ENCODE peak calls at places on chromosomes 16 and 17, in eight cellular contexts. K, S, M, C, G, R, I and F are unnamed samples.

GRCh38 chr16:79662122-79662521 is 61.6 kb upstream of the MAF start:
- DNase-seq in K (no peak), S (no peak), M (no peak), C (no peak), G (no peak), R (no peak), I (no peak), F (no peak)

GRCh38 chr16:52545157-52545543 is 1.8 kb downstream of the TOX3 start:
- DNase-seq in K (no peak), S (no peak), M (no peak), C (no peak), G (no peak), R (no peak), I (no peak), F (no peak)

GRCh38 chr17:71202449-71202848 is 918.4 kb upstream of the SOX9 start:
- DNase-seq in K (no peak), S (no peak), M (no peak), C (no peak), G (no peak), R (no peak), I (no peak), F (no peak)

GRCh38 chr16:85231959-85232358 is 119.7 kb upstream of the CIBAR2 start:
- DNase-seq in K (no peak), S (no peak), M (no peak), C (no peak), G (no peak), R (no peak), I (no peak), F (no peak)

GRCh38 chr17:68011199-68011665 is 15.0 kb upstream of the C17orf58 start:
- DNase-seq in K (no peak), S (no peak), M (peak), C (peak), G (peak), R (no peak), I (peak), F (peak)

GRCh38 chr17:74449306-74449705 is 17.1 kb upstream of the CD300A start:
- DNase-seq in K (no peak), S (no peak), M (no peak), C (no peak), G (no peak), R (no peak), I (no peak), F (no peak)

GRCh38 chr17:66304304-66305174 is 2.1 kb downstream of the PRKCA start:
- DNase-seq in K (no peak), S (no peak), M (peak), C (no peak), G (no peak), R (no peak), I (no peak), F (peak)

GRCh38 chr17:78839173-78839761 is 1.3 kb downstream of the USP36 start:
- DNase-seq in K (no peak), S (peak), M (peak), C (peak), G (no peak), R (no peak), I (no peak), F (no peak)

GRCh38 chr16:64094992-64095579 is 1026.8 kb downstream of the CDH11 start:
- DNase-seq in K (no peak), S (no peak), M (no peak), C (no peak), G (no peak), R (no peak), I (no peak), F (no peak)

GRCh38 chr17:7465481-7466275 is 13.8 kb downstream of the ZBTB4 start:
- DNase-seq in K (no peak), S (no peak), M (no peak), C (no peak), G (no peak), R (peak), I (no peak), F (no peak)

GRCh38 chr17:48612456-48612853 is 1.6 kb upstream of the HOXB7 start:
- DNase-seq in K (no peak), S (no peak), M (no peak), C (peak), G (no peak), R (no peak), I (no peak), F (no peak)

GRCh38 chr16:89053725-89054029 is 40.0 kb upstream of the ACSF3 start:
- DNase-seq in K (no peak), S (no peak), M (no peak), C (no peak), G (no peak), R (peak), I (no peak), F (no peak)

GRCh38 chr16:66052745-66053144 is 313.7 kb upstream of the CDH5 start:
- DNase-seq in K (no peak), S (no peak), M (no peak), C (no peak), G (no peak), R (no peak), I (no peak), F (no peak)

GRCh38 chr17:3965123-3965800 is 1.0 kb upstream of the ATP2A3 start:
- DNase-seq in K (peak), S (no peak), M (peak), C (peak), G (peak), R (no peak), I (peak), F (peak)

GRCh38 chr16:81737885-81738536 is 41.1 kb upstream of the PLCG2 start:
- DNase-seq in K (peak), S (peak), M (peak), C (peak), G (peak), R (no peak), I (peak), F (peak)

GRCh38 chr16:28086496-28087139 is 23.1 kb upstream of the GSG1L start:
- DNase-seq in K (no peak), S (no peak), M (no peak), C (no peak), G (no peak), R (no peak), I (no peak), F (no peak)

GRCh38 chr17:53428913-53429312 is 393.8 kb upstream of the KIF2B start:
- DNase-seq in K (no peak), S (no peak), M (no peak), C (no peak), G (no peak), R (no peak), I (no peak), F (no peak)

GRCh38 chr16:57284206-57284951 is at the start of gene PLLP:
- DNase-seq in K (peak), S (peak), M (peak), C (no peak), G (peak), R (peak), I (peak), F (no peak)